ENCODE peak calls at places on chromosomes 4 and X, in seven cellular contexts. One of them, this sample, is unnamed.

GRCh38 chrX:38561126-38561868 is at the start of gene TSPAN7:
- DNase-seq in left lung: peak
- DNase-seq in BE2C: peak
- DNase-seq in aorta: peak
- DNase-seq in CD8-positive, alpha-beta memory T cell: peak
- DNase-seq in RWPE2: no peak
- DNase-seq in upper lobe of right lung: peak
- DNase-seq in this sample: peak

GRCh38 chr4:156999175-156999517 is 27.5 kb upstream of the PDGFC start:
- DNase-seq in left lung: no peak
- DNase-seq in BE2C: peak
- DNase-seq in aorta: no peak
- DNase-seq in CD8-positive, alpha-beta memory T cell: no peak
- DNase-seq in RWPE2: peak
- DNase-seq in upper lobe of right lung: no peak
- DNase-seq in this sample: peak

GRCh38 chrX:20229155-20229554 is 37.6 kb downstream of the RPS6KA3 start:
- DNase-seq in left lung: no peak
- DNase-seq in BE2C: no peak
- DNase-seq in aorta: no peak
- DNase-seq in CD8-positive, alpha-beta memory T cell: no peak
- DNase-seq in RWPE2: no peak
- DNase-seq in upper lobe of right lung: no peak
- DNase-seq in this sample: no peak

GRCh38 chr4:169254546-169254983 is 16.2 kb downstream of the SH3RF1 start:
- DNase-seq in left lung: no peak
- DNase-seq in BE2C: peak
- DNase-seq in aorta: peak
- DNase-seq in CD8-positive, alpha-beta memory T cell: no peak
- DNase-seq in RWPE2: no peak
- DNase-seq in upper lobe of right lung: no peak
- DNase-seq in this sample: no peak

GRCh38 chr4:134668237-134668636 is 466.6 kb upstream of the PABPC4L start:
- DNase-seq in left lung: no peak
- DNase-seq in BE2C: no peak
- DNase-seq in aorta: no peak
- DNase-seq in CD8-positive, alpha-beta memory T cell: no peak
- DNase-seq in RWPE2: no peak
- DNase-seq in upper lobe of right lung: no peak
- DNase-seq in this sample: no peak

GRCh38 chr4:137106733-137107132 is 425.6 kb downstream of the PCDH18 start:
- DNase-seq in left lung: no peak
- DNase-seq in BE2C: no peak
- DNase-seq in aorta: no peak
- DNase-seq in CD8-positive, alpha-beta memory T cell: no peak
- DNase-seq in RWPE2: no peak
- DNase-seq in upper lobe of right lung: no peak
- DNase-seq in this sample: no peak

GRCh38 chrX:96621811-96622210 is 62.8 kb upstream of the DIAPH2 start:
- DNase-seq in left lung: no peak
- DNase-seq in BE2C: no peak
- DNase-seq in aorta: no peak
- DNase-seq in CD8-positive, alpha-beta memory T cell: no peak
- DNase-seq in RWPE2: no peak
- DNase-seq in upper lobe of right lung: no peak
- DNase-seq in this sample: no peak

GRCh38 chrX:119145241-119145653 is 17.6 kb upstream of the KIAA1210 start:
- DNase-seq in left lung: no peak
- DNase-seq in BE2C: peak
- DNase-seq in aorta: no peak
- DNase-seq in CD8-positive, alpha-beta memory T cell: no peak
- DNase-seq in RWPE2: no peak
- DNase-seq in upper lobe of right lung: no peak
- DNase-seq in this sample: no peak

GRCh38 chrX:34493086-34493485 is 164.0 kb downstream of the TMEM47 start:
- DNase-seq in left lung: no peak
- DNase-seq in BE2C: no peak
- DNase-seq in aorta: no peak
- DNase-seq in CD8-positive, alpha-beta memory T cell: no peak
- DNase-seq in RWPE2: no peak
- DNase-seq in upper lobe of right lung: no peak
- DNase-seq in this sample: no peak

GRCh38 chrX:1249101-1249887 is 19.3 kb upstream of the CSF2RA start:
- DNase-seq in left lung: peak
- DNase-seq in BE2C: no peak
- DNase-seq in aorta: peak
- DNase-seq in CD8-positive, alpha-beta memory T cell: no peak
- DNase-seq in RWPE2: no peak
- DNase-seq in upper lobe of right lung: peak
- DNase-seq in this sample: no peak

GRCh38 chr4:74975848-74976824 is 43.2 kb downstream of the PARM1 start:
- DNase-seq in left lung: no peak
- DNase-seq in BE2C: no peak
- DNase-seq in aorta: no peak
- DNase-seq in CD8-positive, alpha-beta memory T cell: no peak
- DNase-seq in RWPE2: no peak
- DNase-seq in upper lobe of right lung: no peak
- DNase-seq in this sample: no peak

GRCh38 chrX:71103110-71103983 is 3.2 kb downstream of the CXorf65 start:
- DNase-seq in left lung: no peak
- DNase-seq in BE2C: peak
- DNase-seq in aorta: no peak
- DNase-seq in CD8-positive, alpha-beta memory T cell: peak
- DNase-seq in RWPE2: no peak
- DNase-seq in upper lobe of right lung: no peak
- DNase-seq in this sample: no peak

GRCh38 chr4:135032670-135033069 is 831.1 kb upstream of the PABPC4L start:
- DNase-seq in left lung: no peak
- DNase-seq in BE2C: no peak
- DNase-seq in aorta: no peak
- DNase-seq in CD8-positive, alpha-beta memory T cell: no peak
- DNase-seq in RWPE2: no peak
- DNase-seq in upper lobe of right lung: no peak
- DNase-seq in this sample: no peak

GRCh38 chrX:13898084-13898483 is 81.2 kb upstream of the GPM6B start:
- DNase-seq in left lung: no peak
- DNase-seq in BE2C: peak
- DNase-seq in aorta: no peak
- DNase-seq in CD8-positive, alpha-beta memory T cell: no peak
- DNase-seq in RWPE2: no peak
- DNase-seq in upper lobe of right lung: no peak
- DNase-seq in this sample: peak

GRCh38 chr4:1492636-1493539 is 86.6 kb upstream of the NKX1-1 start:
- DNase-seq in left lung: peak
- DNase-seq in BE2C: peak
- DNase-seq in aorta: no peak
- DNase-seq in CD8-positive, alpha-beta memory T cell: peak
- DNase-seq in RWPE2: peak
- DNase-seq in upper lobe of right lung: peak
- DNase-seq in this sample: no peak

GRCh38 chr4:42641155-42641554 is 15.8 kb downstream of the ATP8A1 start:
- DNase-seq in left lung: no peak
- DNase-seq in BE2C: no peak
- DNase-seq in aorta: no peak
- DNase-seq in CD8-positive, alpha-beta memory T cell: no peak
- DNase-seq in RWPE2: no peak
- DNase-seq in upper lobe of right lung: no peak
- DNase-seq in this sample: no peak

GRCh38 chr4:37687175-37687525 is 974 bp upstream of the RELL1 start:
- DNase-seq in left lung: no peak
- DNase-seq in BE2C: no peak
- DNase-seq in aorta: no peak
- DNase-seq in CD8-positive, alpha-beta memory T cell: no peak
- DNase-seq in RWPE2: no peak
- DNase-seq in upper lobe of right lung: no peak
- DNase-seq in this sample: no peak

GRCh38 chrX:435536-436122 is 48.9 kb upstream of the PPP2R3B start:
- DNase-seq in left lung: peak
- DNase-seq in BE2C: no peak
- DNase-seq in aorta: no peak
- DNase-seq in CD8-positive, alpha-beta memory T cell: no peak
- DNase-seq in RWPE2: no peak
- DNase-seq in upper lobe of right lung: peak
- DNase-seq in this sample: no peak

GRCh38 chr4:104592894-104593470 is 98.3 kb upstream of the CXXC4 start:
- DNase-seq in left lung: no peak
- DNase-seq in BE2C: no peak
- DNase-seq in aorta: no peak
- DNase-seq in CD8-positive, alpha-beta memory T cell: no peak
- DNase-seq in RWPE2: no peak
- DNase-seq in upper lobe of right lung: no peak
- DNase-seq in this sample: no peak

GRCh38 chrX:74422576-74423288 is 1.4 kb downstream of the SLC16A2 start:
- DNase-seq in left lung: peak
- DNase-seq in BE2C: peak
- DNase-seq in aorta: peak
- DNase-seq in CD8-positive, alpha-beta memory T cell: no peak
- DNase-seq in RWPE2: peak
- DNase-seq in upper lobe of right lung: peak
- DNase-seq in this sample: no peak

GRCh38 chrX:74419861-74420193 is 1.5 kb upstream of the SLC16A2 start:
- DNase-seq in left lung: no peak
- DNase-seq in BE2C: no peak
- DNase-seq in aorta: no peak
- DNase-seq in CD8-positive, alpha-beta memory T cell: no peak
- DNase-seq in RWPE2: no peak
- DNase-seq in upper lobe of right lung: no peak
- DNase-seq in this sample: no peak

GRCh38 chrX:74422029-74422352 is 698 bp downstream of the SLC16A2 start:
- DNase-seq in left lung: no peak
- DNase-seq in BE2C: no peak
- DNase-seq in aorta: no peak
- DNase-seq in CD8-positive, alpha-beta memory T cell: no peak
- DNase-seq in RWPE2: no peak
- DNase-seq in upper lobe of right lung: no peak
- DNase-seq in this sample: no peak

GRCh38 chrX:74421181-74422028 is at the start of gene SLC16A2:
- DNase-seq in left lung: peak
- DNase-seq in BE2C: peak
- DNase-seq in aorta: peak
- DNase-seq in CD8-positive, alpha-beta memory T cell: peak
- DNase-seq in RWPE2: peak
- DNase-seq in upper lobe of right lung: peak
- DNase-seq in this sample: peak

DNA sequence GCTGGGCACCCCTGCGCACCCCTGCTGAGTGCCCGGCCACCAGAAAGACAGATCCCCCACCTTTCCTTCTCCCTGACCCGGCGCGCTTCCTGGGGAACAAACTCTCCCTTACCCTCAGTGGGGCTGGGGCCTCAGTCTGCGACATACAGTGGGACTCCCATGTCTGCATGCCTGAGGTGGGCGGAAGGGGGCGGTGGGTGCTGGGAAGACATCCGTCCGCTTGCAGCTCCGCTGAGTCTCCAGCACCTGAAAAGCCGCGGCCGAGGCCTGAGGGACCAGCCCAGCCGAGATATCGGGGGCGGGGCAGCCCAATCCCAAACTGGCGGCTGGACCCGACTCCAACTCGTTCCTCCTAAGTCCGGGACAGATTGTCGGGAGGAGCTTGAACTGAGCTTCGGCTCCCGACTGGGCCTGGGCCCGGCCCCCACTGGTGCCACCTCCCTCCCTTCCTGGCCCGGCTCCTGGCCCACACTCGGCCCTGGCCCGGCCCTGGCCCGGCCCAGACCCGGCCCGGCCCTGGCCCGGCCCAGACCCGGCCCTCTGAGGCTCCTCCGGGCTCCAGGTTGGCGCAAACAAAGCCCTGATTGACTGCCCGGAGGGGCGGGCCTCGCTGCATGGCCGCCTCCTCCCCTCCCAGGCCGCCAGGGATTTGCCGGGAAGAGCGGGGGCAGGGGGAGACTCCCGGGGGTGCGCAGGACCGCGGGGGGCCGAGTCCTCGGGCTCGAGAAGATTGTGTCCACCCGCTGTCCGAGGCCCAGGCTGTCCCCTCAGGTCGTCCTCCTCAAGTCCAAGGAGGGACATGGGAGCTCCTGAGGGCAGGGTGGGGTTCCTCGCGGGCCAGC is 878 bp upstream of the SLC16A2 start:
- DNase-seq in left lung: peak
- DNase-seq in BE2C: peak
- DNase-seq in aorta: peak
- DNase-seq in CD8-positive, alpha-beta memory T cell: peak
- DNase-seq in RWPE2: peak
- DNase-seq in upper lobe of right lung: peak
- DNase-seq in this sample: no peak
- H3K4me3 ChIP-seq in left lung: peak
- H3K4me3 ChIP-seq in BE2C: peak
- H3K4me3 ChIP-seq in aorta: peak
- H3K4me3 ChIP-seq in CD8-positive, alpha-beta memory T cell: peak
- H3K4me3 ChIP-seq in RWPE2: peak
- H3K4me3 ChIP-seq in upper lobe of right lung: peak
- H3K4me3 ChIP-seq in this sample: peak

GRCh38 chrX:31236231-31236630 is 164.4 kb upstream of the FTHL17 start:
- DNase-seq in left lung: no peak
- DNase-seq in BE2C: no peak
- DNase-seq in aorta: no peak
- DNase-seq in CD8-positive, alpha-beta memory T cell: no peak
- DNase-seq in RWPE2: no peak
- DNase-seq in upper lobe of right lung: no peak
- DNase-seq in this sample: no peak
- H3K4me3 ChIP-seq in left lung: no peak
- H3K4me3 ChIP-seq in BE2C: no peak
- H3K4me3 ChIP-seq in aorta: no peak
- H3K4me3 ChIP-seq in CD8-positive, alpha-beta memory T cell: no peak
- H3K4me3 ChIP-seq in RWPE2: no peak
- H3K4me3 ChIP-seq in upper lobe of right lung: no peak
- H3K4me3 ChIP-seq in this sample: no peak

GRCh38 chr4:122980860-122981259 is 58.5 kb upstream of the NUDT6 start:
- DNase-seq in left lung: no peak
- DNase-seq in BE2C: no peak
- DNase-seq in aorta: no peak
- DNase-seq in CD8-positive, alpha-beta memory T cell: no peak
- DNase-seq in RWPE2: no peak
- DNase-seq in upper lobe of right lung: no peak
- DNase-seq in this sample: no peak
- H3K4me3 ChIP-seq in left lung: no peak
- H3K4me3 ChIP-seq in BE2C: no peak
- H3K4me3 ChIP-seq in aorta: no peak
- H3K4me3 ChIP-seq in CD8-positive, alpha-beta memory T cell: no peak
- H3K4me3 ChIP-seq in RWPE2: no peak
- H3K4me3 ChIP-seq in upper lobe of right lung: no peak
- H3K4me3 ChIP-seq in this sample: no peak

DNA sequence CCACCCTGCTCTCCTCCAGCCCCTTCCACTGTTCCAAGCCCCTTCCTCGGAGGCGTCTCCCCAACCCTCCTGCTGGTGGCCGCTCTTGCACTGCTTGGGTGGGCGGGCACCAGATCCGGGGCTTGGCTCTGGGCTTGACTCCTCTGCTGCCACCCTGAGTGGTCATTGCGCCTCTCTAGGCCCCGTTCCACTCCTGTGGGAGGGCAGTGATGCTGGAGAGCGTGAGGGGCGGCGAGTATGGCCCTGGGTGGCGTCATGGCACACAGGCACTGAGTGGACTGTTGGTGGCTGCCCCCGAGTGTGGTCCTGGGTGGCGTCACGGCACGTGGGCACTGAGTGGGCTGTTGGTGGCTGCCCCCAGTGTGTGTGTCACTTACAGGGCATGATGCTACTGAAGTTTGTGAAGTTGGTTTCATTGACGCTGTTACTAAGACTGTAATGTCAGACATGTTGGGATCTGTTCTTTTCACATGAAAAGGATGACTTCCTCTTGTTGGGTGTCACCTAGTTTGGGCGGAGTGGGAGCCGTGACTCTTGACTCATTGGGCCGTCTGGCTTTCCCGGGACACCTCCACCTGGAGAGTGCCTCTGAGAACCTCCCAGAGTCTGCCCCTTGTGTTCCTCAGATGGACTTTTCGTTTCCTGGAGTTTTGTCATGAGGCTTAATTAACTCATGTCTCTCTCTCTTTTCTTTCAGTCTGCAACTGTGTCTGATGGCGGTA is 55.9 kb upstream of the HGFAC start:
- DNase-seq in left lung: peak
- DNase-seq in BE2C: no peak
- DNase-seq in aorta: no peak
- DNase-seq in CD8-positive, alpha-beta memory T cell: no peak
- DNase-seq in RWPE2: peak
- DNase-seq in upper lobe of right lung: peak
- DNase-seq in this sample: no peak
- H3K4me3 ChIP-seq in left lung: peak
- H3K4me3 ChIP-seq in BE2C: no peak
- H3K4me3 ChIP-seq in aorta: no peak
- H3K4me3 ChIP-seq in CD8-positive, alpha-beta memory T cell: no peak
- H3K4me3 ChIP-seq in RWPE2: peak
- H3K4me3 ChIP-seq in upper lobe of right lung: peak
- H3K4me3 ChIP-seq in this sample: no peak